ENCODE peak calls at places on chromosomes 2 and 18, in five cellular contexts. W is ovary, B is GM23248, C is aorta, O is Karpas-422. Z is an unnamed sample.

GRCh38 chr2:186503827-186504606 is 18.0 kb downstream of the ZC3H15 start:
- DNase-seq in O (peak; percentile 70), B (peak; percentile 57), C (no peak), W (no peak), Z (no peak)

GRCh38 chr2:172639823-172640222 is 83.9 kb downstream of the PDK1 start:
- DNase-seq in B (peak; percentile 90), C (no peak), W (no peak), O (no peak), Z (no peak)

GRCh38 chr2:45275235-45275805 is 266.1 kb upstream of the SIX2 start:
- DNase-seq in C (no peak), W (no peak), O (no peak), B (peak; percentile 55), Z (no peak)

GRCh38 chr2:209933499-209934458 is 68.7 kb upstream of the RPE start:
- DNase-seq in B (peak; percentile 85), W (no peak), O (no peak), C (no peak), Z (no peak)

GRCh38 chr2:189662674-189663226 is 1.5 kb downstream of the ASNSD1 start:
- DNase-seq in B (no peak), C (no peak), O (no peak), W (no peak), Z (no peak)

GRCh38 chr2:167275066-167275465 is 386.8 kb downstream of the XIRP2 start:
- DNase-seq in W (no peak), C (no peak), B (no peak), O (no peak), Z (no peak)

GRCh38 chr2:135785032-135785431 is 43.4 kb downstream of the UBXN4 start:
- DNase-seq in B (peak; percentile 15), O (no peak), W (no peak), C (no peak), Z (no peak)

GRCh38 chr2:174593574-174594203 is 3.9 kb downstream of the WIPF1 start:
- DNase-seq in C (no peak), W (no peak), B (peak; percentile 84), O (peak; percentile 94), Z (no peak)

GRCh38 chr2:172427256-172427989 is at the start of gene ITGA6:
- DNase-seq in W (peak; percentile 52), B (peak; percentile 75), O (peak; percentile 76), C (peak; percentile 73), Z (peak; percentile 88)

GRCh38 chr18:11994346-11994707 is 13.0 kb downstream of the IMPA2 start:
- DNase-seq in O (no peak), W (no peak), C (peak; percentile 56), B (peak; percentile 89), Z (peak; percentile 27)

GRCh38 chr2:234211797-234212196 is 161.3 kb downstream of the SPP2 start:
- DNase-seq in C (no peak), O (no peak), W (no peak), B (no peak), Z (no peak)

GRCh38 chr2:96769816-96770215 is 9.1 kb downstream of the CNNM4 start:
- DNase-seq in C (peak; percentile 83), B (peak; percentile 30), O (no peak), W (no peak), Z (peak; percentile 90)

GRCh38 chr2:109208071-109208950 is 79.3 kb downstream of the SH3RF3 start:
- DNase-seq in C (no peak), W (no peak), B (peak; percentile 59), O (peak; percentile 78), Z (no peak)

GRCh38 chr2:25397777-25398176 is 56.1 kb upstream of the DNMT3A start:
- DNase-seq in C (no peak), B (no peak), W (no peak), O (no peak), Z (no peak)

GRCh38 chr18:75206637-75207297 is 2.2 kb downstream of the PTGR3 start:
- DNase-seq in W (no peak), B (no peak), C (no peak), O (no peak), Z (no peak)

GRCh38 chr18:76805221-76805620 is 17.1 kb upstream of the ZNF236 start:
- DNase-seq in C (no peak), O (peak; percentile 76), W (no peak), B (peak; percentile 73), Z (no peak)

GRCh38 chr2:213253162-213253561 is 31.1 kb upstream of the SPAG16 start:
- DNase-seq in O (no peak), W (no peak), C (no peak), B (no peak), Z (no peak)

GRCh38 chr2:38037757-38038615 is 38.0 kb downstream of the CYP1B1 start:
- DNase-seq in C (peak; percentile 67), W (peak; percentile 43), O (peak; percentile 46), B (peak; percentile 74), Z (peak; percentile 79)

GRCh38 chr2:38039111-38039510 is 36.8 kb downstream of the CYP1B1 start:
- DNase-seq in O (no peak), W (no peak), C (no peak), B (peak; percentile 73), Z (no peak)

GRCh38 chr2:38039511-38039910 is 36.4 kb downstream of the CYP1B1 start:
- DNase-seq in O (no peak), B (no peak), W (no peak), C (no peak), Z (peak; percentile 48)

GRCh38 chr2:38037325-38037724 is 38.6 kb downstream of the CYP1B1 start:
- DNase-seq in C (no peak), W (no peak), B (peak; percentile 62), O (no peak), Z (no peak)

GRCh38 chr2:38038682-38039081 is 37.3 kb downstream of the CYP1B1 start:
- DNase-seq in B (no peak), W (no peak), C (no peak), O (no peak), Z (peak; percentile 48)
- H3K4me3 ChIP-seq in B (peak overlapping the region; percentile 67), W (peak overlapping the region; percentile 20), C (no peak overlapping the region), O (peak overlapping the region; percentile 44), Z (peak overlapping the region; percentile 2)

GRCh38 chr2:115505331-115505730 is 1062.9 kb downstream of the DPP10 start:
- DNase-seq in W (no peak), B (no peak), O (no peak), C (no peak), Z (no peak)
- H3K9me3 ChIP-seq in W (no peaks in the 10 kb centered on the region), B (no peaks in the 10 kb centered on the region), O (peaks cover 13% of the 10 kb centered on the region), C (no peaks in the 10 kb centered on the region), Z (no peaks in the 10 kb centered on the region)

DNA sequence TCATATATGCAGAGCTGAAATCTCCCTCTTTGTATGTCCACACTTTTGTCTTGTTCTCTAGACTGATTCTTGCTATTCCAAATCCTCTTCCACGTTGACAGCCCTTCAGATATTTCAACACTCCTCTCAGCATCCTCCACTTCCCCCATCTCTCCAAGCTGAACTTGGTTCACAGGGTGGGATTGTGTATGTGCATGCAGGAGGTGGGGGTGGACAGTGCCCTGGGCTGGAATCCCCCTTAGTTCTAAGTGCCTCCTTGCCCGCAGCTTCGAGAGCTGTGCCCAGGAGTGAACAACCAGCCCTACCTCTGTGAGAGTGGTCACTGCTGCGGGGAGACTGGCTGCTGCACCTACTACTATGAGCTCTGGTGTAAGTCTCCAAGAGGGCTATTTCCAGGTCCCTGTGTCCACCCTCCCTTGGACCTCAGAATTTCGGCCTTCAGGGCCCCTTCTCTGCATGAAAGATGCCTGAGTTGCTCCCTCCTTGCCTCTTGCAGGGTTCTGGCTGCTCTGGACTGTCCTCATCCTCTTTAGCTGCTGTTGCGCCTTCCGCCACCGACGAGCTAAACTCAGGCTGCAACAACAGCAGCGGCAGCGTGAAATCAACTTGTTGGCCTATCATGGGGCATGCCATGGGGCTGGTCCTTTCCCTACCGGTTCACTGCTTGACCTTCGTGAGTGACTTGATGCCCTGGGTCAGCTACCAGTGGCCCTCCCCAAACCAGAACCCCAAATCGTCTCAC is 1.3 kb downstream of the WBP1 start:
- DNase-seq in C (peak; percentile 50), B (no peak), O (peak; percentile 64), W (no peak), Z (no peak)
- H3K4me3 ChIP-seq in C (no peak overlapping the region), B (peak overlapping the region; percentile 87), O (peak overlapping the region; percentile 89), W (no peak overlapping the region), Z (peak overlapping the region; percentile 68)

GRCh38 chr2:81060971-81061370 is 756.4 kb upstream of the LRRTM1 start:
- DNase-seq in O (no peak), B (no peak), C (no peak), W (no peak), Z (no peak)
- H3K9me3 ChIP-seq in O (peaks cover 55% of the 10 kb centered on the region), B (no peaks in the 10 kb centered on the region), C (peaks cover 1% of the 10 kb centered on the region), W (no peaks in the 10 kb centered on the region), Z (no peaks in the 10 kb centered on the region)

GRCh38 chr2:100614455-100615000 is 51.7 kb downstream of the PDCL3 start:
- DNase-seq in C (no peak), B (no peak), W (no peak), O (no peak), Z (no peak)
- H3K4me3 ChIP-seq in C (no peak overlapping the region), B (no peak overlapping the region), W (no peak overlapping the region), O (no peak overlapping the region), Z (no peak overlapping the region)

GRCh38 chr18:72316497-72316896 is 227.6 kb downstream of the CBLN2 start:
- DNase-seq in C (no peak), B (no peak), O (no peak), W (no peak), Z (no peak)
- H3K9me3 ChIP-seq in C (no peaks in the 10 kb centered on the region), B (no peaks in the 10 kb centered on the region), O (peaks cover 63% of the 10 kb centered on the region), W (no peaks in the 10 kb centered on the region), Z (no peaks in the 10 kb centered on the region)

DNA sequence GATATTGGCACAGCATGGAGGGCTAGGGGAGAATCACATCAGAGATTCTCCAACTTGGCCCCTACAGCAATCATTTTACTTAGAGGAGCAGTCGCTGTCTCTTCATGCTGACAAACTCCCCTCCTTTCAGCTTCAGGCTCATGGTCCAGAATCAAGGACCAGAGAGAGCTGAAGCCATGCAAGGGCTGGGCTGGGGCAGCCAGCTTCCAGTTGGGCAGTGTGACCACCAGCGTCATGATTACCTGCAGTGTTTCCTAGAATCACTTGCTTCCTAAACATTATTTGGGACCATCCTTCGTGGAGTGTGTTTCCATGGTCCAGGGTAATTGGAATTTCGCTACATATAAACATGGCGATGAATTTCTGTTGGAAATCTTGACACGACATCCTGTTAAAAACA is 54.4 kb downstream of the CAPN13 start:
- DNase-seq in W (no peak), C (no peak), B (no peak), O (no peak), Z (no peak)
- H3K4me3 ChIP-seq in W (no peak overlapping the region), C (no peak overlapping the region), B (no peak overlapping the region), O (no peak overlapping the region), Z (no peak overlapping the region)

DNA sequence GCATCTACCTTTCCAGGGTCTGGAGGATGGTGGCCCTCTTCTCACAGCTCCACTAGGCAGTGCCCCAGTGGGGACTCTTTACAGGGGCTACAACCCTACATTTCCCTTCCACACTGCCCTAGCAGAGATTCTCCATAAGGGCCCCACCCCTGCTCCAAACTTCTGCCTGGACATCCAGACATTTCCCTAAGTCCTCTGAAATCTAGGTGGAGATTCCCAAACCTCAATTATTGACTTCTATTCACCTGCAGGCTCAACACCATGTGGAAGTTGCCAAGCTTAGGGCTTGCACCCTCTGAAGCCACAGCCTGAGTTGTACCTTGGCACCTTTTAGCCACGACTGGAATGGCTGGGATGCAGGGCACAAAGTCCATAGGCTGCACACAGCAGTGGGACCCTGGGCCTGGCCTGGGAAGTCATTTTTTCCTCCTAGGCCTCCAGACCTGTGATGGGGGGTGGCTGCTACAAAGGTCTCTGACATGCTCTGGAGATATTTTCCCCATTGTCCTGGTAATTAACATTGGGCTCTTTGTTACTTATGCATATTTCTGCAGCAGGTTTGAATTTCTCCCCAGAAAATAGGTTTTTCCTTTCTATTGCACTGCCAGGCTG is 53.7 kb upstream of the ST3GAL5 start:
- DNase-seq in O (no peak), C (no peak), B (no peak), W (no peak), Z (no peak)
- H3K9me3 ChIP-seq in O (peaks cover 6% of the 10 kb centered on the region), C (peaks cover 5% of the 10 kb centered on the region), B (no peaks in the 10 kb centered on the region), W (no peaks in the 10 kb centered on the region), Z (peaks cover 7% of the 10 kb centered on the region)

Z was measured in right cardiac atrium.